ENCODE peak calls at places on chromosomes 2 and 18, in nine cellular contexts. Z is fibroblast of the aortic adventitia; B is glutamatergic neuron; L is hypothalamus; T is MCF 10A; D is heart left ventricle; P is cardiac septum; X is colonic mucosa; O is activated naive CD4-positive, alpha-beta T cell treated with Interleukin-2 at 50 U/mL for 16 hours. C is an unnamed sample.

GRCh38 chr2:239312081-239312501 is 88.7 kb downstream of the HDAC4 start:
- DNase-seq in D (peak), B (no peak), X (peak), L (no peak), P (peak), Z (no peak), T (no peak), O (no peak), C (no peak)

GRCh38 chr2:107553534-107553933 is 273.2 kb upstream of the RGPD4 start:
- DNase-seq in L (no peak), P (no peak), D (no peak), O (no peak), Z (no peak), X (no peak), T (peak), B (no peak), C (no peak)

GRCh38 chr2:112867701-112868631 is 31.4 kb upstream of the IL1B start:
- DNase-seq in T (no peak), B (no peak), P (no peak), D (no peak), L (no peak), Z (no peak), O (no peak), X (peak), C (no peak)

GRCh38 chr18:79401494-79402208 is 5.9 kb downstream of the NFATC1 start:
- DNase-seq in X (no peak), T (no peak), D (no peak), Z (no peak), L (no peak), O (no peak), B (peak), P (no peak), C (peak)

GRCh38 chr2:148702475-148702874 is 57.9 kb downstream of the EPC2 start:
- DNase-seq in B (no peak), O (no peak), P (no peak), Z (peak), L (no peak), X (no peak), T (no peak), D (no peak), C (no peak)

GRCh38 chr2:49687873-49688272 is 533.6 kb upstream of the FSHR start:
- DNase-seq in X (no peak), Z (no peak), D (no peak), B (no peak), P (no peak), T (no peak), L (no peak), O (no peak), C (no peak)

GRCh38 chr2:223536546-223536945 is 65.6 kb downstream of the SCG2 start:
- DNase-seq in P (no peak), L (no peak), T (no peak), O (no peak), B (no peak), X (no peak), D (no peak), Z (no peak), C (no peak)

GRCh38 chr2:29878898-29879297 is 42.5 kb downstream of the ALK start:
- DNase-seq in O (no peak), L (no peak), T (peak), Z (no peak), X (no peak), D (no peak), P (no peak), B (no peak), C (no peak)

GRCh38 chr2:20416723-20417122 is 30.2 kb upstream of the RHOB start:
- DNase-seq in T (no peak), D (no peak), B (no peak), X (no peak), O (no peak), P (no peak), L (no peak), Z (no peak), C (no peak)

GRCh38 chr2:240140511-240140910 is at the start of gene OTOS:
- DNase-seq in O (no peak), L (no peak), P (peak), B (no peak), Z (no peak), X (no peak), T (no peak), D (no peak), C (peak)

GRCh38 chr18:14117611-14118010 is 14.6 kb downstream of the ZNF519 start:
- DNase-seq in O (no peak), P (no peak), D (no peak), T (no peak), X (no peak), Z (no peak), B (no peak), L (no peak), C (no peak)

GRCh38 chr18:24502621-24503020 is 42.2 kb downstream of the HRH4 start:
- DNase-seq in O (no peak), Z (no peak), X (no peak), T (no peak), P (no peak), D (no peak), B (no peak), L (no peak), C (no peak)

GRCh38 chr2:148503511-148503910 is 141.0 kb upstream of the EPC2 start:
- DNase-seq in D (no peak), Z (no peak), O (no peak), P (no peak), T (no peak), B (no peak), X (no peak), L (no peak), C (no peak)

GRCh38 chr2:203758841-203759691 is 52.6 kb downstream of the CD28 start:
- DNase-seq in O (no peak), B (no peak), T (peak), X (no peak), D (no peak), P (no peak), L (no peak), Z (peak), C (no peak)

GRCh38 chr2:86185517-86186212 is 9.6 kb downstream of the IMMT start:
- DNase-seq in P (no peak), L (no peak), T (no peak), B (no peak), D (no peak), O (no peak), Z (no peak), X (no peak), C (no peak)

GRCh38 chr2:54597153-54597827 is 126.2 kb upstream of the EML6 start:
- DNase-seq in T (peak), L (no peak), X (peak), D (peak), Z (peak), B (peak), P (peak), O (peak), C (no peak)

GRCh38 chr2:187935126-187935525 is 356.5 kb upstream of the GULP1 start:
- DNase-seq in L (no peak), Z (no peak), O (no peak), D (no peak), T (no peak), X (no peak), B (no peak), P (no peak), C (no peak)

GRCh38 chr18:2920546-2921343 is 73.9 kb downstream of the EMILIN2 start:
- DNase-seq in L (no peak), B (no peak), O (no peak), P (no peak), Z (no peak), D (no peak), T (no peak), X (no peak), C (no peak)

GRCh38 chr2:11514081-11514730 is 19.6 kb upstream of the GREB1 start:
- DNase-seq in B (no peak), X (no peak), L (no peak), Z (no peak), D (no peak), O (no peak), P (no peak), T (no peak), C (no peak)

GRCh38 chr2:232439758-232440135 is 16.2 kb upstream of the ALPI start:
- DNase-seq in B (peak), L (no peak), X (no peak), O (no peak), P (peak), D (no peak), Z (no peak), T (peak), C (no peak)

GRCh38 chr2:3778841-3779505 is 75.6 kb downstream of the DCDC2C start:
- DNase-seq in P (peak), B (no peak), L (no peak), T (no peak), X (no peak), Z (no peak), D (no peak), O (no peak), C (no peak)

GRCh38 chr2:151401149-151401548 is 8.6 kb upstream of the RIF1 start:
- DNase-seq in T (no peak), L (no peak), P (no peak), X (no peak), B (no peak), O (no peak), D (no peak), Z (no peak), C (no peak)